ENCODE peak calls at places on chromosomes 12 and 14, in seven cellular contexts. B is stimulated activated CD4-positive, alpha-beta T cell treated with anti-CD3 and anti-CD28 coated beads, Interleukin-2, amount 100 ng/mL, for 48 hours; J is activated CD8-positive, alpha-beta memory T cell treated with anti-CD3 and anti-CD28 coated beads, Interleukin-2, amount 50 U/mL, for 4 hours; C is uterus; P is fibroblast of lung; Z is fibroblast of mammary gland; F is breast epithelium. A is an unnamed sample.

GRCh38 chr14:88559852-88560251 is 3.0 kb upstream of the ZC3H14 start:
- DNase-seq in B (no peak), J (no peak), C (no peak), P (peak), Z (peak), F (no peak), A (peak)

GRCh38 chr12:1805441-1806081 is 14.8 kb upstream of the LRTM2 start:
- DNase-seq in B (no peak), J (no peak), C (peak), P (no peak), Z (no peak), F (peak), A (no peak)

GRCh38 chr12:122318607-122319311 is 52.5 kb upstream of the VPS33A start:
- DNase-seq in B (no peak), J (no peak), C (no peak), P (peak), Z (peak), F (no peak), A (peak)

GRCh38 chr14:103139371-103140016 is 16.2 kb downstream of the TNFAIP2 start:
- DNase-seq in B (no peak), J (no peak), C (no peak), P (no peak), Z (no peak), F (no peak), A (no peak)

GRCh38 chr14:36254020-36254614 is 66.3 kb downstream of the MBIP start:
- DNase-seq in B (no peak), J (no peak), C (no peak), P (peak), Z (peak), F (no peak), A (peak)

GRCh38 chr14:45251912-45252311 is 1.1 kb downstream of the MIS18BP1 start:
- DNase-seq in B (no peak), J (no peak), C (no peak), P (peak), Z (peak), F (no peak), A (peak)

GRCh38 chr12:122457627-122458026 is 35.2 kb upstream of the CLIP1 start:
- DNase-seq in B (no peak), J (no peak), C (no peak), P (no peak), Z (no peak), F (no peak), A (no peak)

GRCh38 chr12:31508436-31509150 is 82.3 kb downstream of the DENND5B start:
- DNase-seq in B (no peak), J (no peak), C (no peak), P (no peak), Z (no peak), F (no peak), A (no peak)

GRCh38 chr12:57452937-57453509 is 2.1 kb upstream of the INHBE start:
- DNase-seq in B (peak), J (peak), C (peak), P (peak), Z (peak), F (peak), A (peak)

GRCh38 chr14:56659361-56659760 is 79.8 kb downstream of the TMEM260 start:
- DNase-seq in B (no peak), J (no peak), C (no peak), P (no peak), Z (no peak), F (no peak), A (no peak)

GRCh38 chr12:127663716-127664115 is 603.3 kb upstream of the TMEM132C start:
- DNase-seq in B (no peak), J (no peak), C (no peak), P (no peak), Z (no peak), F (no peak), A (no peak)

GRCh38 chr12:28088566-28089277 is 101.5 kb upstream of the CCDC91 start:
- DNase-seq in B (no peak), J (no peak), C (no peak), P (no peak), Z (no peak), F (no peak), A (peak)

GRCh38 chr14:50311337-50311973 is 574 bp downstream of the L2HGDH start:
- DNase-seq in B (no peak), J (no peak), C (no peak), P (no peak), Z (no peak), F (no peak), A (peak)

GRCh38 chr12:99122959-99123358 is 477.9 kb downstream of the APAF1 start:
- DNase-seq in B (no peak), J (no peak), C (no peak), P (no peak), Z (no peak), F (no peak), A (no peak)

GRCh38 chr12:57620936-57621496 is 9.8 kb downstream of the ARHGEF25 start:
- DNase-seq in B (no peak), J (no peak), C (no peak), P (no peak), Z (no peak), F (no peak), A (no peak)

GRCh38 chr12:65535951-65536350 is 257.5 kb downstream of the MSRB3 start:
- DNase-seq in B (no peak), J (no peak), C (no peak), P (peak), Z (no peak), F (no peak), A (no peak)

GRCh38 chr14:101997429-101998336 is 33.3 kb downstream of the DYNC1H1 start:
- DNase-seq in B (no peak), J (no peak), C (no peak), P (no peak), Z (no peak), F (no peak), A (no peak)

GRCh38 chr12:41034686-41035085 is 153.4 kb upstream of the PDZRN4 start:
- DNase-seq in B (no peak), J (no peak), C (peak), P (peak), Z (peak), F (no peak), A (peak)

GRCh38 chr14:58541623-58542022 is 96.1 kb upstream of the DACT1 start:
- DNase-seq in B (no peak), J (no peak), C (no peak), P (no peak), Z (no peak), F (no peak), A (no peak)

GRCh38 chr12:49672351-49673181 is 34.6 kb downstream of the FMNL3 start:
- DNase-seq in B (no peak), J (no peak), C (no peak), P (no peak), Z (no peak), F (no peak), A (no peak)

GRCh38 chr14:59583755-59584154 is 7.1 kb upstream of the CCDC175 start:
- DNase-seq in B (no peak), J (no peak), C (no peak), P (peak), Z (peak), F (no peak), A (peak)

GRCh38 chr12:13100882-13101769 is 2.3 kb downstream of the GSG1 start:
- DNase-seq in B (peak), J (peak), C (peak), P (peak), Z (peak), F (peak), A (peak)

GRCh38 chr12:70043490-70044138 is 199.6 kb upstream of the CNOT2 start:
- DNase-seq in B (no peak), J (no peak), C (no peak), P (peak), Z (peak), F (no peak), A (no peak)

GRCh38 chr12:85630851-85631250 is 205.4 kb downstream of the RASSF9 start:
- DNase-seq in B (no peak), J (no peak), C (no peak), P (no peak), Z (peak), F (no peak), A (no peak)

GRCh38 chr14:20631023-20631820 is 10.3 kb downstream of the OR6S1 start:
- DNase-seq in B (peak), J (peak), C (peak), P (peak), Z (peak), F (no peak), A (peak)

GRCh38 chr12:132169376-132169775 is 25.1 kb downstream of the NOC4L start:
- DNase-seq in B (no peak), J (no peak), C (no peak), P (no peak), Z (no peak), F (no peak), A (no peak)

GRCh38 chr12:91370086-91370868 is 187.7 kb upstream of the DCN start:
- DNase-seq in B (no peak), J (no peak), C (no peak), P (no peak), Z (no peak), F (no peak), A (no peak)

GRCh38 chr14:98022541-98023520 is 1225.6 kb downstream of the VRK1 start:
- DNase-seq in B (no peak), J (no peak), C (no peak), P (no peak), Z (no peak), F (no peak), A (no peak)

GRCh38 chr14:55025948-55026347 is 951 bp downstream of the WDHD1 start:
- DNase-seq in B (no peak), J (no peak), C (no peak), P (no peak), Z (no peak), F (no peak), A (no peak)

GRCh38 chr12:32047357-32047828 is 59.3 kb upstream of the BICD1 start:
- DNase-seq in B (no peak), J (no peak), C (no peak), P (no peak), Z (no peak), F (no peak), A (no peak)

GRCh38 chr14:31945074-31945613 is 132.0 kb upstream of the ARHGAP5 start:
- DNase-seq in B (no peak), J (no peak), C (no peak), P (no peak), Z (no peak), F (no peak), A (peak)

GRCh38 chr12:123671876-123672275 is 963 bp downstream of the TCTN2 start:
- DNase-seq in B (no peak), J (no peak), C (no peak), P (peak), Z (peak), F (no peak), A (peak)

GRCh38 chr12:48018618-48018995 is 14.3 kb upstream of the COL2A1 start:
- DNase-seq in B (no peak), J (no peak), C (no peak), P (no peak), Z (no peak), F (no peak), A (no peak)

GRCh38 chr12:122319312-122319638 is 53.0 kb upstream of the VPS33A start:
- DNase-seq in B (no peak), J (no peak), C (no peak), P (no peak), Z (no peak), F (no peak), A (no peak)

GRCh38 chr14:103088921-103089320 is 4.9 kb downstream of the LBHD2 start:
- DNase-seq in B (no peak), J (no peak), C (no peak), P (no peak), Z (no peak), F (no peak), A (no peak)

GRCh38 chr14:106436310-106436905 is 910.0 kb downstream of the TMEM121 start:
- DNase-seq in B (peak), J (peak), C (no peak), P (no peak), Z (peak), F (no peak), A (peak)

GRCh38 chr14:20760950-20761349 is 7.3 kb upstream of the EDDM3B start:
- DNase-seq in B (no peak), J (no peak), C (no peak), P (no peak), Z (no peak), F (no peak), A (peak)

GRCh38 chr12:3496964-3497363 is 6.0 kb downstream of the PRMT8 start:
- DNase-seq in B (no peak), J (no peak), C (no peak), P (no peak), Z (no peak), F (no peak), A (peak)

GRCh38 chr14:68693926-68694325 is 98.9 kb downstream of the ZFP36L1 start:
- DNase-seq in B (no peak), J (no peak), C (peak), P (no peak), Z (no peak), F (no peak), A (no peak)

A was measured in epithelial cell of esophagus.